ENCODE peak calls at places on chromosomes 3 and 15, in eight cellular contexts. C, V, X, P, U, J, Q and Z are unnamed samples.

GRCh38 chr3:189340680-189341460 is 169.1 kb downstream of the TPRG1 start:
- DNase-seq in C (peak), V (no peak), X (no peak), P (no peak), U (no peak), J (no peak), Q (no peak), Z (peak)

GRCh38 chr3:62186967-62187366 is 186.4 kb downstream of the FEZF2 start:
- DNase-seq in C (peak), V (no peak), X (no peak), P (no peak), U (no peak), J (no peak), Q (no peak), Z (peak)

GRCh38 chr15:40937762-40938529 is 8.8 kb downstream of the DLL4 start:
- DNase-seq in C (peak), V (no peak), X (no peak), P (no peak), U (no peak), J (peak), Q (no peak), Z (peak)

GRCh38 chr3:39361252-39361927 is 21.8 kb upstream of the SLC25A38 start:
- DNase-seq in C (no peak), V (no peak), X (no peak), P (no peak), U (no peak), J (no peak), Q (no peak), Z (no peak)

GRCh38 chr3:124361566-124361965 is 368.7 kb upstream of the UMPS start:
- DNase-seq in C (no peak), V (no peak), X (no peak), P (no peak), U (no peak), J (no peak), Q (no peak), Z (no peak)

GRCh38 chr15:27933562-27933961 is 165.6 kb downstream of the OCA2 start:
- DNase-seq in C (no peak), V (no peak), X (no peak), P (no peak), U (no peak), J (no peak), Q (no peak), Z (peak)

GRCh38 chr15:96348112-96349027 is 17.9 kb downstream of the NR2F2 start:
- DNase-seq in C (peak), V (no peak), X (no peak), P (no peak), U (no peak), J (no peak), Q (no peak), Z (no peak)

GRCh38 chr15:101502572-101503295 is 13.2 kb upstream of the PCSK6 start:
- DNase-seq in C (peak), V (no peak), X (no peak), P (no peak), U (no peak), J (no peak), Q (no peak), Z (no peak)

GRCh38 chr15:40693904-40694705 is 869 bp upstream of the RAD51 start:
- DNase-seq in C (no peak), V (no peak), X (no peak), P (no peak), U (no peak), J (no peak), Q (no peak), Z (no peak)

GRCh38 chr15:92393994-92394326 is 279 bp downstream of the ST8SIA2 start:
- DNase-seq in C (no peak), V (peak), X (no peak), P (no peak), U (no peak), J (no peak), Q (no peak), Z (no peak)

GRCh38 chr3:119630562-119631329 is 29.6 kb downstream of the POPDC2 start:
- DNase-seq in C (no peak), V (no peak), X (no peak), P (no peak), U (no peak), J (no peak), Q (peak), Z (no peak)

GRCh38 chr15:101637549-101638318 is 14.4 kb downstream of the TM2D3 start:
- DNase-seq in C (no peak), V (no peak), X (peak), P (no peak), U (no peak), J (no peak), Q (no peak), Z (no peak)

GRCh38 chr15:70050447-70050846 is 47.3 kb downstream of the TLE3 start:
- DNase-seq in C (no peak), V (no peak), X (no peak), P (no peak), U (no peak), J (no peak), Q (no peak), Z (no peak)

GRCh38 chr3:175274474-175275218 is 415.5 kb downstream of the NAALADL2 start:
- DNase-seq in C (no peak), V (peak), X (no peak), P (no peak), U (no peak), J (no peak), Q (no peak), Z (no peak)